ENCODE peak calls at places on chromosome 14, in eight cellular contexts. One of them, this sample, is unnamed.

GRCh38 chr14:102590667-102591099 is 1.8 kb upstream of the RCOR1 start:
- DNase-seq in HCT116: peak; percentile 54
- DNase-seq in HepG2: peak; percentile 84
- DNase-seq in neural progenitor cell: peak; percentile 49
- DNase-seq in K562: peak; percentile 48
- DNase-seq in GM23338: peak; percentile 84
- DNase-seq in hepatocyte: peak; percentile 67
- DNase-seq in GM23248: peak; percentile 66
- DNase-seq in this sample: no peak

GRCh38 chr14:58794993-58795762 is 157.4 kb downstream of the DACT1 start:
- DNase-seq in HCT116: no peak
- DNase-seq in HepG2: no peak
- DNase-seq in neural progenitor cell: no peak
- DNase-seq in K562: no peak
- DNase-seq in GM23338: no peak
- DNase-seq in hepatocyte: no peak
- DNase-seq in GM23248: no peak
- DNase-seq in this sample: no peak

GRCh38 chr14:85466678-85467077 is 63.3 kb upstream of the FLRT2 start:
- DNase-seq in HCT116: no peak
- DNase-seq in HepG2: no peak
- DNase-seq in neural progenitor cell: no peak
- DNase-seq in K562: no peak
- DNase-seq in GM23338: no peak
- DNase-seq in hepatocyte: no peak
- DNase-seq in GM23248: peak; percentile 46
- DNase-seq in this sample: no peak

GRCh38 chr14:94367896-94368590 is 20.4 kb downstream of the SERPINA1 start:
- DNase-seq in HCT116: no peak
- DNase-seq in HepG2: no peak
- DNase-seq in neural progenitor cell: no peak
- DNase-seq in K562: no peak
- DNase-seq in GM23338: no peak
- DNase-seq in hepatocyte: no peak
- DNase-seq in GM23248: no peak
- DNase-seq in this sample: no peak

GRCh38 chr14:34436118-34436905 is 25.7 kb downstream of the SPTSSA start:
- DNase-seq in HCT116: no peak
- DNase-seq in HepG2: peak; percentile 55
- DNase-seq in neural progenitor cell: no peak
- DNase-seq in K562: no peak
- DNase-seq in GM23338: no peak
- DNase-seq in hepatocyte: peak; percentile 34
- DNase-seq in GM23248: peak; percentile 72
- DNase-seq in this sample: no peak

GRCh38 chr14:75402867-75403413 is 24.9 kb upstream of the JDP2 start:
- DNase-seq in HCT116: no peak
- DNase-seq in HepG2: no peak
- DNase-seq in neural progenitor cell: no peak
- DNase-seq in K562: peak; percentile 13
- DNase-seq in GM23338: peak; percentile 39
- DNase-seq in hepatocyte: no peak
- DNase-seq in GM23248: no peak
- DNase-seq in this sample: no peak

GRCh38 chr14:77523109-77523508 is 24.5 kb upstream of the ISM2 start:
- DNase-seq in HCT116: no peak
- DNase-seq in HepG2: no peak
- DNase-seq in neural progenitor cell: no peak
- DNase-seq in K562: no peak
- DNase-seq in GM23338: no peak
- DNase-seq in hepatocyte: no peak
- DNase-seq in GM23248: no peak
- DNase-seq in this sample: no peak

GRCh38 chr14:50047274-50047676 is 69.1 kb downstream of the VCPKMT start:
- DNase-seq in HCT116: no peak
- DNase-seq in HepG2: peak; percentile 79
- DNase-seq in neural progenitor cell: no peak
- DNase-seq in K562: no peak
- DNase-seq in GM23338: no peak
- DNase-seq in hepatocyte: peak; percentile 65
- DNase-seq in GM23248: no peak
- DNase-seq in this sample: no peak

GRCh38 chr14:69285661-69286255 is 25.8 kb downstream of the GALNT16 start:
- DNase-seq in HCT116: no peak
- DNase-seq in HepG2: no peak
- DNase-seq in neural progenitor cell: no peak
- DNase-seq in K562: no peak
- DNase-seq in GM23338: no peak
- DNase-seq in hepatocyte: no peak
- DNase-seq in GM23248: no peak
- DNase-seq in this sample: no peak

GRCh38 chr14:58697927-58698641 is 60.3 kb downstream of the DACT1 start:
- DNase-seq in HCT116: no peak
- DNase-seq in HepG2: no peak
- DNase-seq in neural progenitor cell: no peak
- DNase-seq in K562: no peak
- DNase-seq in GM23338: no peak
- DNase-seq in hepatocyte: no peak
- DNase-seq in GM23248: no peak
- DNase-seq in this sample: no peak

GRCh38 chr14:49972199-49972671 is 79.4 kb downstream of the ARF6 start:
- DNase-seq in HCT116: no peak
- DNase-seq in HepG2: no peak
- DNase-seq in neural progenitor cell: no peak
- DNase-seq in K562: no peak
- DNase-seq in GM23338: no peak
- DNase-seq in hepatocyte: no peak
- DNase-seq in GM23248: peak; percentile 83
- DNase-seq in this sample: peak; percentile 63

GRCh38 chr14:50357124-50357523 is 39.6 kb downstream of the CDKL1 start:
- DNase-seq in HCT116: no peak
- DNase-seq in HepG2: no peak
- DNase-seq in neural progenitor cell: no peak
- DNase-seq in K562: no peak
- DNase-seq in GM23338: no peak
- DNase-seq in hepatocyte: no peak
- DNase-seq in GM23248: no peak
- DNase-seq in this sample: no peak

GRCh38 chr14:101508196-101508947 is 52.9 kb upstream of the DIO3 start:
- DNase-seq in HCT116: no peak
- DNase-seq in HepG2: no peak
- DNase-seq in neural progenitor cell: no peak
- DNase-seq in K562: no peak
- DNase-seq in GM23338: no peak
- DNase-seq in hepatocyte: no peak
- DNase-seq in GM23248: no peak
- DNase-seq in this sample: no peak

GRCh38 chr14:55245657-55246268 is 25.5 kb upstream of the FBXO34 start:
- DNase-seq in HCT116: peak; percentile 21
- DNase-seq in HepG2: peak; percentile 25
- DNase-seq in neural progenitor cell: peak; percentile 38
- DNase-seq in K562: no peak
- DNase-seq in GM23338: peak; percentile 64
- DNase-seq in hepatocyte: peak; percentile 58
- DNase-seq in GM23248: peak; percentile 55
- DNase-seq in this sample: peak; percentile 35

GRCh38 chr14:88802596-88802995 is 9.8 kb upstream of the EML5 start:
- DNase-seq in HCT116: no peak
- DNase-seq in HepG2: no peak
- DNase-seq in neural progenitor cell: peak; percentile 3
- DNase-seq in K562: no peak
- DNase-seq in GM23338: peak; percentile 18
- DNase-seq in hepatocyte: no peak
- DNase-seq in GM23248: no peak
- DNase-seq in this sample: peak; percentile 22

GRCh38 chr14:73850940-73851339 is 691 bp upstream of the PTGR2 start:
- DNase-seq in HCT116: no peak
- DNase-seq in HepG2: peak; percentile 38
- DNase-seq in neural progenitor cell: peak; percentile 55
- DNase-seq in K562: peak; percentile 7
- DNase-seq in GM23338: no peak
- DNase-seq in hepatocyte: peak; percentile 20
- DNase-seq in GM23248: peak; percentile 51
- DNase-seq in this sample: peak; percentile 12

GRCh38 chr14:104753528-104754212 is 723 bp downstream of the SIVA1 start:
- DNase-seq in HCT116: no peak
- DNase-seq in HepG2: no peak
- DNase-seq in neural progenitor cell: peak; percentile 50
- DNase-seq in K562: no peak
- DNase-seq in GM23338: peak; percentile 44
- DNase-seq in hepatocyte: peak; percentile 43
- DNase-seq in GM23248: peak; percentile 57
- DNase-seq in this sample: no peak

GRCh38 chr14:67863223-67863622 is 43.6 kb downstream of the RAD51B start:
- DNase-seq in HCT116: no peak
- DNase-seq in HepG2: no peak
- DNase-seq in neural progenitor cell: no peak
- DNase-seq in K562: no peak
- DNase-seq in GM23338: no peak
- DNase-seq in hepatocyte: no peak
- DNase-seq in GM23248: no peak
- DNase-seq in this sample: no peak

GRCh38 chr14:29896354-29896768 is 31.3 kb downstream of the PRKD1 start:
- DNase-seq in HCT116: no peak
- DNase-seq in HepG2: peak; percentile 15
- DNase-seq in neural progenitor cell: no peak
- DNase-seq in K562: no peak
- DNase-seq in GM23338: no peak
- DNase-seq in hepatocyte: peak; percentile 39
- DNase-seq in GM23248: no peak
- DNase-seq in this sample: no peak

GRCh38 chr14:101360045-101360931 is 201.0 kb upstream of the DIO3 start:
- DNase-seq in HCT116: no peak
- DNase-seq in HepG2: no peak
- DNase-seq in neural progenitor cell: no peak
- DNase-seq in K562: peak; percentile 84
- DNase-seq in GM23338: no peak
- DNase-seq in hepatocyte: peak; percentile 68
- DNase-seq in GM23248: peak; percentile 10
- DNase-seq in this sample: no peak

GRCh38 chr14:60649815-60650381 is 621 bp upstream of the SIX1 start:
- DNase-seq in HCT116: no peak
- DNase-seq in HepG2: no peak
- DNase-seq in neural progenitor cell: peak; percentile 52
- DNase-seq in K562: no peak
- DNase-seq in GM23338: peak; percentile 52
- DNase-seq in hepatocyte: peak; percentile 15
- DNase-seq in GM23248: peak; percentile 57
- DNase-seq in this sample: peak; percentile 42
- TF ChIP-seq EZH2 in HCT116: no peak
- TF ChIP-seq EZH2 in HepG2: no peak
- TF ChIP-seq EZH2 in neural progenitor cell: no peak
- TF ChIP-seq EZH2 in K562: no peak
- TF ChIP-seq EZH2 in GM23338: no peak
- TF ChIP-seq EZH2 in hepatocyte: no peak
- TF ChIP-seq EZH2 in GM23248: no peak
- TF ChIP-seq EZH2 in this sample: no peak

DNA sequence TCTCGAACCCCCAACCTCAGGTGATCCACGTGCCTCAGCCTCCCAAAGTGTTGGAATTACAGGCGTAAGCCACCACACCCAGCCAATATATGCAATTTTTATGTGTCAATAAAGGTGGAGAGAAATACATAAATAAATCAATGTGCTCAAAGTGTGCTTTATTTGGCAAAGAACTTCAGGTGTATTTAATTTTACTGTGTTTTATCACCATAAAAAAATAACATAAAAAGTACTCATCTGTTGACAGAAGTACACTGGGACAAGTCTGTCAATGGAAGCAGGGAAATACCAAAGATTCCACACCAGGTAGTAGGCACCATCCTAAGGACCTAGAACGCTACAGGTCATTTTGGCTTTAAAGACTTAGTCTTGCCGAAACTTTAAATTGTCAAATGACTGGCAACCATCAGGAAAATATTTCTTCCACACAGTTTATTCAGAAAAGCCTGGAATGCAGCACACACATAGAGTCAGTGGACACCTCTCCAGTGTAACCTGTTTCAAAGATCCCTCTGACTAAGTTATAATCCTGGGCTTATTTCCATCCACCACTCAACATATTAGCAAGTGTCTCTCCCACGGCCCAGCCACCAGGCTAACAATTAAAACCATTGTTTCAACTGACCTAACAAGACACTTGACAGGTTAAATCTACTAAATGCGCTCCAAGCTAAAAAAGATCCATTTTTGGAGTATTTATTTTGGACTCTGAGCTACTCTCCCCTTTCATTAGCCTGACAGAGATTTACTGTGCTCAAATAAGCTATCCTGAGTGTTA is 4.2 kb downstream of the ERO1A start:
- DNase-seq in HCT116: no peak
- DNase-seq in HepG2: no peak
- DNase-seq in neural progenitor cell: no peak
- DNase-seq in K562: no peak
- DNase-seq in GM23338: no peak
- DNase-seq in hepatocyte: no peak
- DNase-seq in GM23248: no peak
- DNase-seq in this sample: no peak
- H3K4me1 ChIP-seq in HCT116: peaks cover 28% of the 10 kb centered on the region
- H3K4me1 ChIP-seq in HepG2: peaks cover 75% of the 10 kb centered on the region
- H3K4me1 ChIP-seq in neural progenitor cell: peaks cover 13% of the 10 kb centered on the region
- H3K4me1 ChIP-seq in K562: peaks cover 9% of the 10 kb centered on the region
- H3K4me1 ChIP-seq in GM23338: peaks cover 26% of the 10 kb centered on the region
- H3K4me1 ChIP-seq in hepatocyte: peaks cover 21% of the 10 kb centered on the region
- H3K4me1 ChIP-seq in GM23248: peaks cover 25% of the 10 kb centered on the region
- H3K4me1 ChIP-seq in this sample: peaks cover 25% of the 10 kb centered on the region

GRCh38 chr14:36661506-36662257 is at the start of gene PAX9:
- DNase-seq in HCT116: peak; percentile 81
- DNase-seq in HepG2: peak; percentile 39
- DNase-seq in neural progenitor cell: peak; percentile 97
- DNase-seq in K562: peak; percentile 93
- DNase-seq in GM23338: peak; percentile 98
- DNase-seq in hepatocyte: peak; percentile 91
- DNase-seq in GM23248: peak; percentile 90
- DNase-seq in this sample: peak; percentile 98
- TF ChIP-seq EZH2 in HCT116: no peak
- TF ChIP-seq EZH2 in HepG2: no peak
- TF ChIP-seq EZH2 in neural progenitor cell: peak; percentile 1
- TF ChIP-seq EZH2 in K562: no peak
- TF ChIP-seq EZH2 in GM23338: no peak
- TF ChIP-seq EZH2 in hepatocyte: peak; percentile 42
- TF ChIP-seq EZH2 in GM23248: peak; percentile 16
- TF ChIP-seq EZH2 in this sample: no peak

GRCh38 chr14:95712398-95712797 is 1.5 kb downstream of the TCL1A start:
- DNase-seq in HCT116: no peak
- DNase-seq in HepG2: no peak
- DNase-seq in neural progenitor cell: no peak
- DNase-seq in K562: no peak
- DNase-seq in GM23338: no peak
- DNase-seq in hepatocyte: no peak
- DNase-seq in GM23248: no peak
- DNase-seq in this sample: no peak

GRCh38 chr14:95711476-95712176 is 2.3 kb downstream of the TCL1A start:
- DNase-seq in HCT116: no peak
- DNase-seq in HepG2: no peak
- DNase-seq in neural progenitor cell: no peak
- DNase-seq in K562: no peak
- DNase-seq in GM23338: no peak
- DNase-seq in hepatocyte: no peak
- DNase-seq in GM23248: no peak
- DNase-seq in this sample: no peak

GRCh38 chr14:95710106-95710505 is 3.8 kb downstream of the TCL1A start:
- DNase-seq in HCT116: no peak
- DNase-seq in HepG2: no peak
- DNase-seq in neural progenitor cell: no peak
- DNase-seq in K562: no peak
- DNase-seq in GM23338: no peak
- DNase-seq in hepatocyte: no peak
- DNase-seq in GM23248: no peak
- DNase-seq in this sample: no peak

GRCh38 chr14:95713596-95714371 is at the start of gene TCL1A:
- DNase-seq in HCT116: no peak
- DNase-seq in HepG2: no peak
- DNase-seq in neural progenitor cell: no peak
- DNase-seq in K562: peak; percentile 39
- DNase-seq in GM23338: peak; percentile 89
- DNase-seq in hepatocyte: no peak
- DNase-seq in GM23248: no peak
- DNase-seq in this sample: no peak
- H3K4me1 ChIP-seq in HCT116: no peaks in the 10 kb centered on the region
- H3K4me1 ChIP-seq in HepG2: no peaks in the 10 kb centered on the region
- H3K4me1 ChIP-seq in neural progenitor cell: no peaks in the 10 kb centered on the region
- H3K4me1 ChIP-seq in K562: peaks cover 8% of the 10 kb centered on the region
- H3K4me1 ChIP-seq in GM23338: peaks cover 11% of the 10 kb centered on the region
- H3K4me1 ChIP-seq in hepatocyte: no peaks in the 10 kb centered on the region
- H3K4me1 ChIP-seq in GM23248: no peaks in the 10 kb centered on the region
- H3K4me1 ChIP-seq in this sample: no peaks in the 10 kb centered on the region